ENCODE peak calls at places on chromosomes 11 and 22, in ten cellular contexts. O is stimulated activated CD4-positive, alpha-beta T cell treated with anti-CD3 and anti-CD28 coated beads, Interleukin-15, amount 100 ng/mL, for 1 hour; I is right atrium auricular region; Y is H9; T is activated CD4-positive, alpha-beta T cell treated with anti-CD3 and anti-CD28 coated beads for 24 hours; C is left cardiac atrium; Q is upper lobe of right lung; F is spleen; W is globus pallidus; E is activated T-helper 1 cell treated with anti-CD3 and anti-CD28 coated beads, Interleukin-12 subunit alpha, Interleukin-12 subunit beta, Interleukin-2, Interleukin-4 antibody, amounts not matched to agents 30 ng/mL and 10 ng/mL and 1 ng/mL, durations not matched to agents 14 hours and 24 hours and 36 hours. H is an unnamed sample.

GRCh38 chr11:108947654-108948570 is 283.0 kb downstream of the DDX10 start:
- DNase-seq in C (no peak), I (no peak), T (no peak), O (no peak), Q (no peak), W (no peak), E (no peak), Y (no peak), F (no peak), H (no peak)

GRCh38 chr11:68337399-68337835 is 25.0 kb downstream of the LRP5 start:
- DNase-seq in Q (no peak), C (no peak), I (no peak), F (no peak), T (no peak), E (no peak), Y (no peak), W (no peak), O (no peak), H (no peak)

GRCh38 chr11:65013692-65014145 is 241 bp upstream of the ARL2 start:
- DNase-seq in E (peak; percentile 83), O (peak; percentile 74), I (peak; percentile 90), F (peak; percentile 96), Y (peak; percentile 95), C (peak; percentile 96), T (peak; percentile 73), W (peak; percentile 90), Q (peak; percentile 96), H (peak; percentile 96)

GRCh38 chr11:65417702-65418430 is 4.7 kb upstream of the NEAT1 start:
- DNase-seq in Q (peak; percentile 84), Y (no peak), O (no peak), W (no peak), T (no peak), I (peak; percentile 80), C (peak; percentile 72), E (peak; percentile 30), F (peak; percentile 93), H (no peak)

GRCh38 chr11:123973816-123974215 is 3.8 kb downstream of the OR10S1 start:
- DNase-seq in E (no peak), C (no peak), T (no peak), O (no peak), I (no peak), F (no peak), Q (no peak), W (no peak), Y (no peak), H (no peak)

GRCh38 chr11:67439321-67440228 is 2.1 kb upstream of the PTPRCAP start:
- DNase-seq in F (no peak), Q (no peak), Y (peak; percentile 63), O (no peak), I (no peak), T (no peak), C (peak; percentile 40), W (no peak), E (peak; percentile 31), H (no peak)

GRCh38 chr11:44120169-44120568 is 24.7 kb downstream of the EXT2 start:
- DNase-seq in O (no peak), T (no peak), C (no peak), E (no peak), F (no peak), I (no peak), Y (no peak), W (no peak), Q (no peak), H (no peak)

GRCh38 chr22:37514526-37515051 is 4.6 kb downstream of the CARD10 start:
- DNase-seq in T (no peak), Q (no peak), O (no peak), F (no peak), Y (no peak), E (no peak), I (no peak), C (peak; percentile 14), W (no peak), H (no peak)

GRCh38 chr11:111963786-111964385 is 26.7 kb downstream of the DIXDC1 start:
- DNase-seq in W (no peak), F (no peak), Y (no peak), T (no peak), E (no peak), Q (no peak), C (no peak), O (no peak), I (no peak), H (no peak)

GRCh38 chr11:35247428-35247827 is 108.5 kb downstream of the CD44 start:
- DNase-seq in Y (no peak), O (no peak), I (no peak), C (no peak), Q (no peak), W (no peak), T (no peak), E (no peak), F (peak; percentile 78), H (no peak)

GRCh38 chr11:113505541-113506375 is 30.6 kb upstream of the DRD2 start:
- DNase-seq in Q (no peak), T (no peak), E (no peak), Y (peak; percentile 14), C (no peak), F (no peak), O (no peak), I (peak; percentile 55), W (peak; percentile 94), H (no peak)

GRCh38 chr11:91850533-91851305 is 373.9 kb upstream of the FAT3 start:
- DNase-seq in T (no peak), Q (no peak), O (no peak), I (no peak), C (no peak), Y (no peak), W (peak; percentile 21), F (no peak), E (no peak), H (no peak)

GRCh38 chr11:106161775-106162174 is 84.3 kb downstream of the AASDHPPT start:
- DNase-seq in O (no peak), C (no peak), Y (no peak), W (no peak), E (no peak), I (no peak), Q (no peak), T (no peak), F (no peak), H (no peak)

GRCh38 chr11:59208956-59209355 is 3.8 kb downstream of the MPEG1 start:
- DNase-seq in Q (no peak), O (no peak), F (no peak), I (no peak), T (no peak), Y (no peak), E (no peak), W (no peak), C (no peak), H (no peak)